ENCODE peak calls at places on chromosomes 16 and 17, in eight cellular contexts. M is EL; D is IMR-90; E is aorta; P is fibroblast of the aortic adventitia; R is thyroid gland; F is activated T-cell treated with anti-CD3 and anti-CD28 coated beads, Interleukin-2, amount 50 U/mL, for 24 hours; Z is upper lobe of right lung. U is an unnamed sample.

GRCh38 chr16:88815227-88815626 is 3.5 kb upstream of the APRT start:
- DNase-seq in E (no peak), F (no peak), Z (no peak), D (no peak), R (no peak), M (no peak), P (no peak), U (no peak)

GRCh38 chr16:50102046-50102756 is 36.4 kb downstream of the HEATR3 start:
- DNase-seq in R (no peak), M (peak), P (peak), F (no peak), Z (no peak), D (peak), E (no peak), U (no peak)

GRCh38 chr16:75580-76501 is 2.2 kb upstream of the MPG start:
- DNase-seq in Z (peak), M (peak), D (peak), E (peak), R (peak), P (peak), F (no peak), U (peak)

GRCh38 chr16:67475051-67475450 is 5.9 kb downstream of the ATP6V0D1 start:
- DNase-seq in Z (no peak), D (no peak), F (no peak), M (no peak), E (no peak), R (no peak), P (no peak), U (no peak)

GRCh38 chr17:40355123-40355803 is 9.3 kb downstream of the GJD3 start:
- DNase-seq in M (peak), R (peak), E (peak), F (peak), D (peak), P (peak), Z (peak), U (peak)

GRCh38 chr17:35630530-35631148 is 43.5 kb downstream of the AP2B1 start:
- DNase-seq in R (no peak), P (peak), M (peak), F (no peak), D (peak), Z (no peak), E (no peak), U (no peak)

GRCh38 chr16:14088155-14088753 is 17.1 kb downstream of the MRTFB start:
- DNase-seq in R (peak), P (no peak), M (no peak), D (no peak), F (no peak), Z (no peak), E (no peak), U (no peak)

GRCh38 chr17:31310260-31310659 is 3.6 kb downstream of the EVI2B start:
- DNase-seq in R (no peak), Z (no peak), E (no peak), M (no peak), P (no peak), D (no peak), F (no peak), U (no peak)

GRCh38 chr17:13594762-13595697 is 6.7 kb downstream of the HS3ST3A1 start:
- DNase-seq in M (peak), Z (no peak), R (peak), E (peak), F (peak), P (peak), D (peak), U (no peak)

GRCh38 chr16:677306-678190 is 2.1 kb downstream of the RHBDL1 start:
- DNase-seq in E (no peak), D (no peak), Z (no peak), R (no peak), M (no peak), P (no peak), F (no peak), U (no peak)

GRCh38 chr17:30520436-30520835 is 43.2 kb downstream of the GOSR1 start:
- DNase-seq in F (no peak), R (no peak), D (peak), Z (no peak), P (peak), M (peak), E (no peak), U (no peak)

GRCh38 chr17:49548506-49549310 is 27.0 kb upstream of the NXPH3 start:
- DNase-seq in P (peak), F (no peak), R (peak), D (peak), Z (peak), E (no peak), M (peak), U (no peak)

GRCh38 chr16:20866161-20866772 is 33.9 kb downstream of the DCUN1D3 start:
- DNase-seq in R (no peak), P (peak), Z (no peak), F (no peak), E (peak), M (peak), D (peak), U (peak)

GRCh38 chr16:11613381-11614303 is 26.9 kb upstream of the LITAF start:
- DNase-seq in Z (peak), F (peak), M (no peak), D (no peak), E (peak), P (no peak), R (no peak), U (no peak)

GRCh38 chr16:85522842-85523601 is 90.1 kb upstream of the GSE1 start:
- DNase-seq in P (peak), E (peak), F (no peak), M (peak), D (peak), R (no peak), Z (no peak), U (no peak)

GRCh38 chr16:16083421-16084156 is 134.2 kb downstream of the ABCC1 start:
- DNase-seq in R (no peak), D (peak), P (peak), Z (no peak), M (peak), E (no peak), F (no peak), U (no peak)

GRCh38 chr17:78748730-78749317 is 33.2 kb downstream of the CYTH1 start:
- DNase-seq in F (peak), D (peak), R (no peak), Z (peak), P (peak), M (peak), E (peak), U (no peak)

GRCh38 chr17:36000730-36001108 is 634 bp downstream of the CCL15 start:
- DNase-seq in D (no peak), P (no peak), F (no peak), R (no peak), M (no peak), E (no peak), Z (no peak), U (no peak)